ENCODE peak calls at places on chromosome 11, in seven cellular contexts. X is nucleus accumbens; I is COLO829; F is esophagus squamous epithelium; C is Ammon's horn; T is activated naive CD8-positive, alpha-beta T cell treated with anti-CD3 and anti-CD28 coated beads, Interleukin-2, amount 10 ng/mL, durations not matched to agents 7 days and 5 days; L is HTR-8/SVneo. R is an unnamed sample.
A peak's percentile ranks its signal among the peaks of the same experiment; 100 is the strongest.

GRCh38 chr11:120013325-120014250 is 124.3 kb downstream of the TRIM29 start:
- DNase-seq in L (peak; percentile 61), I (peak; percentile 34), C (peak; percentile 83), X (peak; percentile 42), F (no peak), T (no peak), R (peak; percentile 84)

GRCh38 chr11:2509481-2510001 is 64.7 kb downstream of the KCNQ1 start:
- DNase-seq in F (no peak), L (no peak), C (peak; percentile 1), T (peak; percentile 25), X (no peak), I (no peak), R (peak; percentile 11)

GRCh38 chr11:111063711-111064110 is 181.8 kb upstream of the POU2AF2 start:
- DNase-seq in L (no peak), I (peak; percentile 94), X (no peak), T (no peak), F (no peak), C (peak; percentile 73), R (no peak)

GRCh38 chr11:110340427-110340826 is 44.0 kb upstream of the RDX start:
- DNase-seq in F (no peak), I (no peak), L (no peak), T (no peak), X (no peak), C (no peak), R (no peak)

GRCh38 chr11:4484310-4484709 is 1.9 kb downstream of the OR52K1 start:
- DNase-seq in C (no peak), F (no peak), T (no peak), L (no peak), I (no peak), X (no peak), R (no peak)

GRCh38 chr11:88680806-88681205 is 343.3 kb upstream of the CTSC start:
- DNase-seq in X (no peak), L (no peak), F (no peak), C (no peak), I (peak; percentile 68), T (no peak), R (no peak)

GRCh38 chr11:23502821-23503220 is 642.5 kb upstream of the CCDC179 start:
- DNase-seq in I (no peak), L (no peak), C (no peak), X (no peak), T (no peak), F (no peak), R (no peak)

GRCh38 chr11:75734491-75735180 is 17.0 kb downstream of the MOGAT2 start:
- DNase-seq in F (no peak), L (no peak), X (no peak), C (no peak), I (no peak), T (no peak), R (no peak)

GRCh38 chr11:58023435-58023931 is at the start of gene OR9Q1:
- DNase-seq in C (no peak), I (no peak), F (no peak), X (no peak), L (no peak), T (no peak), R (no peak)

GRCh38 chr11:6655020-6655789 is 404 bp downstream of the DCHS1 start:
- DNase-seq in I (no peak), X (no peak), C (peak; percentile 26), T (no peak), L (no peak), F (no peak), R (no peak)

GRCh38 chr11:63023851-63024648 is 8.4 kb upstream of the SLC22A8 start:
- DNase-seq in L (peak; percentile 77), I (peak; percentile 85), X (peak; percentile 75), F (peak; percentile 27), C (peak; percentile 90), T (peak; percentile 85), R (peak; percentile 86)

GRCh38 chr11:114302663-114303062 is 6.5 kb downstream of the NNMT start:
- DNase-seq in I (no peak), C (no peak), T (no peak), X (no peak), L (no peak), F (no peak), R (no peak)

GRCh38 chr11:111913997-111914396 is 1.5 kb downstream of the HSPB2 start:
- DNase-seq in L (no peak), F (no peak), I (peak; percentile 87), X (peak; percentile 42), T (no peak), C (peak; percentile 90), R (no peak)